ENCODE peak calls at places on chromosomes 12 and 14, in nine cellular contexts. One of them, this sample, is unnamed.

GRCh38 chr12:39240573-39240972 is 202.3 kb downstream of the KIF21A start:
- DNase-seq in NCI-H2081: no peak
- DNase-seq in Calu3: no peak
- DNase-seq in NCI-H526 treated with DMSO at 0.1 percent for 48 hours: no peak
- DNase-seq in nucleus accumbens: no peak
- DNase-seq in HFFc6: no peak
- DNase-seq in SHP77: no peak
- DNase-seq in psoas muscle: no peak
- DNase-seq in KG1: no peak
- DNase-seq in this sample: no peak

GRCh38 chr12:90027889-90028570 is 319.4 kb upstream of the ATP2B1 start:
- DNase-seq in NCI-H526 treated with DMSO at 0.1 percent for 48 hours: no peak
- DNase-seq in NCI-H2081: no peak
- DNase-seq in Calu3: no peak
- DNase-seq in KG1: no peak
- DNase-seq in HFFc6: peak
- DNase-seq in SHP77: no peak
- DNase-seq in nucleus accumbens: no peak
- DNase-seq in psoas muscle: no peak
- DNase-seq in this sample: no peak

GRCh38 chr12:96195845-96196451 is 1.8 kb downstream of the ELK3 start:
- DNase-seq in NCI-H526 treated with DMSO at 0.1 percent for 48 hours: no peak
- DNase-seq in psoas muscle: no peak
- DNase-seq in KG1: no peak
- DNase-seq in HFFc6: peak
- DNase-seq in nucleus accumbens: no peak
- DNase-seq in SHP77: no peak
- DNase-seq in Calu3: peak
- DNase-seq in NCI-H2081: no peak
- DNase-seq in this sample: peak

GRCh38 chr12:11876301-11876700 is 194.4 kb upstream of the BCL2L14 start:
- DNase-seq in KG1: no peak
- DNase-seq in NCI-H526 treated with DMSO at 0.1 percent for 48 hours: no peak
- DNase-seq in nucleus accumbens: no peak
- DNase-seq in SHP77: no peak
- DNase-seq in NCI-H2081: no peak
- DNase-seq in HFFc6: no peak
- DNase-seq in psoas muscle: no peak
- DNase-seq in Calu3: no peak
- DNase-seq in this sample: no peak

GRCh38 chr14:51836417-51836816 is 24.0 kb upstream of the GNG2 start:
- DNase-seq in KG1: no peak
- DNase-seq in nucleus accumbens: no peak
- DNase-seq in Calu3: no peak
- DNase-seq in psoas muscle: no peak
- DNase-seq in NCI-H2081: no peak
- DNase-seq in SHP77: no peak
- DNase-seq in NCI-H526 treated with DMSO at 0.1 percent for 48 hours: peak
- DNase-seq in HFFc6: no peak
- DNase-seq in this sample: no peak

GRCh38 chr12:57093412-57094193 is 4.7 kb downstream of the NAB2 start:
- DNase-seq in NCI-H2081: no peak
- DNase-seq in psoas muscle: peak
- DNase-seq in Calu3: peak
- DNase-seq in KG1: no peak
- DNase-seq in nucleus accumbens: peak
- DNase-seq in HFFc6: peak
- DNase-seq in NCI-H526 treated with DMSO at 0.1 percent for 48 hours: no peak
- DNase-seq in SHP77: no peak
- DNase-seq in this sample: peak

GRCh38 chr12:48198619-48198973 is 4.5 kb downstream of the OR10AD1 start:
- DNase-seq in NCI-H2081: no peak
- DNase-seq in HFFc6: no peak
- DNase-seq in NCI-H526 treated with DMSO at 0.1 percent for 48 hours: no peak
- DNase-seq in KG1: peak
- DNase-seq in Calu3: peak
- DNase-seq in nucleus accumbens: peak
- DNase-seq in psoas muscle: peak
- DNase-seq in SHP77: peak
- DNase-seq in this sample: peak

GRCh38 chr14:65044596-65044959 is 57.7 kb downstream of the MAX start:
- DNase-seq in KG1: peak
- DNase-seq in HFFc6: no peak
- DNase-seq in NCI-H2081: no peak
- DNase-seq in SHP77: no peak
- DNase-seq in nucleus accumbens: peak
- DNase-seq in NCI-H526 treated with DMSO at 0.1 percent for 48 hours: no peak
- DNase-seq in Calu3: no peak
- DNase-seq in psoas muscle: no peak
- DNase-seq in this sample: no peak

GRCh38 chr12:14473707-14474287 is 93.9 kb downstream of the PLBD1 start:
- DNase-seq in Calu3: no peak
- DNase-seq in psoas muscle: no peak
- DNase-seq in NCI-H2081: no peak
- DNase-seq in SHP77: no peak
- DNase-seq in KG1: no peak
- DNase-seq in nucleus accumbens: no peak
- DNase-seq in HFFc6: peak
- DNase-seq in NCI-H526 treated with DMSO at 0.1 percent for 48 hours: no peak
- DNase-seq in this sample: no peak

GRCh38 chr14:50947446-50947845 is 3.2 kb upstream of the PYGL start:
- DNase-seq in NCI-H526 treated with DMSO at 0.1 percent for 48 hours: no peak
- DNase-seq in nucleus accumbens: no peak
- DNase-seq in HFFc6: no peak
- DNase-seq in NCI-H2081: no peak
- DNase-seq in Calu3: no peak
- DNase-seq in KG1: no peak
- DNase-seq in psoas muscle: no peak
- DNase-seq in SHP77: no peak
- DNase-seq in this sample: no peak

GRCh38 chr14:91115986-91116385 is 2.1 kb downstream of the DGLUCY start:
- DNase-seq in HFFc6: no peak
- DNase-seq in Calu3: no peak
- DNase-seq in psoas muscle: no peak
- DNase-seq in KG1: no peak
- DNase-seq in NCI-H526 treated with DMSO at 0.1 percent for 48 hours: no peak
- DNase-seq in SHP77: no peak
- DNase-seq in NCI-H2081: no peak
- DNase-seq in nucleus accumbens: no peak
- DNase-seq in this sample: peak

GRCh38 chr14:96088911-96089310 is 49.7 kb downstream of the C14orf132 start:
- DNase-seq in NCI-H526 treated with DMSO at 0.1 percent for 48 hours: no peak
- DNase-seq in NCI-H2081: no peak
- DNase-seq in nucleus accumbens: no peak
- DNase-seq in KG1: no peak
- DNase-seq in SHP77: no peak
- DNase-seq in HFFc6: no peak
- DNase-seq in psoas muscle: no peak
- DNase-seq in Calu3: no peak
- DNase-seq in this sample: no peak

GRCh38 chr12:79082595-79082994 is 218.0 kb downstream of the SYT1 start:
- DNase-seq in HFFc6: no peak
- DNase-seq in SHP77: no peak
- DNase-seq in NCI-H526 treated with DMSO at 0.1 percent for 48 hours: no peak
- DNase-seq in psoas muscle: no peak
- DNase-seq in KG1: no peak
- DNase-seq in nucleus accumbens: no peak
- DNase-seq in Calu3: no peak
- DNase-seq in NCI-H2081: no peak
- DNase-seq in this sample: no peak

GRCh38 chr12:62698701-62699101 is 232.1 kb downstream of the MON2 start:
- DNase-seq in HFFc6: peak
- DNase-seq in Calu3: no peak
- DNase-seq in NCI-H526 treated with DMSO at 0.1 percent for 48 hours: no peak
- DNase-seq in NCI-H2081: no peak
- DNase-seq in nucleus accumbens: no peak
- DNase-seq in psoas muscle: no peak
- DNase-seq in KG1: no peak
- DNase-seq in SHP77: no peak
- DNase-seq in this sample: no peak

GRCh38 chr12:63036974-63037335 is 102.0 kb upstream of the PPM1H start:
- DNase-seq in NCI-H2081: no peak
- DNase-seq in NCI-H526 treated with DMSO at 0.1 percent for 48 hours: no peak
- DNase-seq in SHP77: no peak
- DNase-seq in Calu3: no peak
- DNase-seq in psoas muscle: no peak
- DNase-seq in KG1: no peak
- DNase-seq in HFFc6: no peak
- DNase-seq in nucleus accumbens: no peak
- DNase-seq in this sample: no peak

GRCh38 chr14:60760648-60761364 is 26.2 kb downstream of the MNAT1 start:
- DNase-seq in SHP77: no peak
- DNase-seq in KG1: no peak
- DNase-seq in NCI-H526 treated with DMSO at 0.1 percent for 48 hours: no peak
- DNase-seq in Calu3: peak
- DNase-seq in HFFc6: no peak
- DNase-seq in psoas muscle: no peak
- DNase-seq in nucleus accumbens: no peak
- DNase-seq in NCI-H2081: peak
- DNase-seq in this sample: no peak

This sample was measured in uterus.